ENCODE peak calls at places on chromosomes 5 and 9, in eight cellular contexts. R is activated CD8-positive, alpha-beta memory T cell treated with anti-CD3 and anti-CD28 coated beads, Interleukin-2, amount 50 U/mL, for 48 hours; Y is HT1080; O is fibroblast of gingiva; I is astrocyte of the cerebellum; E is nephron progenitor cell; B is cardiac fibroblast; G is D721Med. X is an unnamed sample.

GRCh38 chr5:119651496-119651895 is 22.1 kb downstream of the FAM170A start:
- DNase-seq in R (no peak), Y (no peak), O (no peak), I (no peak), E (no peak), B (no peak), G (no peak), X (no peak)

GRCh38 chr5:525164-525761 is 1.0 kb upstream of the SLC9A3 start:
- DNase-seq in R (no peak), Y (no peak), O (no peak), I (no peak), E (no peak), B (no peak), G (no peak), X (no peak)

GRCh38 chr9:37197158-37198033 is 77.0 kb downstream of the ZCCHC7 start:
- DNase-seq in R (no peak), Y (peak; percentile 56), O (peak; percentile 54), I (no peak), E (no peak), B (peak; percentile 74), G (peak; percentile 37), X (no peak)

GRCh38 chr5:173304591-173304988 is 23.6 kb downstream of the STC2 start:
- DNase-seq in R (no peak), Y (no peak), O (no peak), I (no peak), E (no peak), B (no peak), G (no peak), X (no peak)

GRCh38 chr5:10220253-10220652 is 29.4 kb downstream of the ATPSCKMT start:
- DNase-seq in R (no peak), Y (no peak), O (no peak), I (no peak), E (no peak), B (no peak), G (no peak), X (no peak)

GRCh38 chr9:76717176-76717575 is 47.1 kb upstream of the PCA3 start:
- DNase-seq in R (no peak), Y (no peak), O (no peak), I (no peak), E (no peak), B (no peak), G (no peak), X (no peak)

GRCh38 chr9:671997-672396 is 169.5 kb upstream of the DMRT1 start:
- DNase-seq in R (no peak), Y (no peak), O (no peak), I (no peak), E (no peak), B (no peak), G (no peak), X (no peak)

GRCh38 chr9:125748511-125749099 is 1.4 kb downstream of the PBX3 start:
- DNase-seq in R (no peak), Y (no peak), O (no peak), I (no peak), E (peak; percentile 25), B (peak; percentile 39), G (no peak), X (peak; percentile 56)

GRCh38 chr5:172659909-172660628 is 19.0 kb downstream of the NEURL1B start:
- DNase-seq in R (no peak), Y (peak; percentile 60), O (peak; percentile 45), I (no peak), E (peak; percentile 63), B (peak; percentile 74), G (no peak), X (peak; percentile 97)

GRCh38 chr9:89313842-89314241 is 2.8 kb downstream of the CKS2 start:
- DNase-seq in R (no peak), Y (no peak), O (no peak), I (no peak), E (no peak), B (peak; percentile 33), G (no peak), X (no peak)

GRCh38 chr5:25713259-25713658 is 1068.5 kb upstream of the CDH10 start:
- DNase-seq in R (no peak), Y (peak; percentile 51), O (no peak), I (no peak), E (peak; percentile 10), B (no peak), G (no peak), X (no peak)

GRCh38 chr5:171850354-171850947 is 64.8 kb downstream of the SMIM23 start:
- DNase-seq in R (no peak), Y (peak; percentile 38), O (peak; percentile 72), I (no peak), E (peak; percentile 26), B (peak; percentile 17), G (no peak), X (peak; percentile 75)

GRCh38 chr9:15423328-15423985 is 781 bp downstream of the SNAPC3 start:
- DNase-seq in R (no peak), Y (peak; percentile 11), O (peak; percentile 24), I (peak; percentile 20), E (no peak), B (peak; percentile 57), G (no peak), X (no peak)

GRCh38 chr5:79396265-79396664 is 117.7 kb downstream of the HOMER1 start:
- DNase-seq in R (no peak), Y (peak; percentile 52), O (no peak), I (no peak), E (no peak), B (peak; percentile 37), G (no peak), X (no peak)

GRCh38 chr9:87229127-87229526 is 268.5 kb upstream of the DAPK1 start:
- DNase-seq in R (no peak), Y (no peak), O (no peak), I (no peak), E (no peak), B (no peak), G (no peak), X (no peak)

GRCh38 chr5:14204011-14204670 is 61.0 kb downstream of the TRIO start:
- DNase-seq in R (no peak), Y (no peak), O (no peak), I (no peak), E (no peak), B (peak; percentile 28), G (no peak), X (peak; percentile 28)

GRCh38 chr9:124238546-124239140 is 19.1 kb upstream of the NEK6 start:
- DNase-seq in R (no peak), Y (no peak), O (no peak), I (no peak), E (no peak), B (no peak), G (no peak), X (peak; percentile 24)

GRCh38 chr5:116388564-116389258 is 185.9 kb downstream of the SEMA6A start:
- DNase-seq in R (no peak), Y (no peak), O (no peak), I (peak; percentile 4), E (no peak), B (no peak), G (no peak), X (peak; percentile 19)

GRCh38 chr9:124260769-124261603 is 3.2 kb downstream of the NEK6 start:
- DNase-seq in R (no peak), Y (peak; percentile 89), O (peak; percentile 61), I (no peak), E (no peak), B (peak; percentile 72), G (no peak), X (peak; percentile 81)

GRCh38 chr5:135488727-135489465 is 36.7 kb upstream of the TIFAB start:
- DNase-seq in R (no peak), Y (peak; percentile 83), O (peak; percentile 69), I (peak; percentile 12), E (peak; percentile 80), B (peak; percentile 70), G (peak; percentile 92), X (peak; percentile 94)

GRCh38 chr9:133233681-133234432 is 24.8 kb upstream of the OBP2B start:
- DNase-seq in R (no peak), Y (peak; percentile 65), O (no peak), I (no peak), E (no peak), B (peak; percentile 47), G (no peak), X (peak; percentile 38)

GRCh38 chr9:80503692-80504400 is 932.1 kb downstream of the TLE4 start:
- DNase-seq in R (no peak), Y (no peak), O (no peak), I (no peak), E (no peak), B (peak; percentile 19), G (no peak), X (no peak)

GRCh38 chr9:2838356-2838983 is 5.4 kb downstream of the PUM3 start:
- DNase-seq in R (no peak), Y (no peak), O (peak; percentile 37), I (no peak), E (no peak), B (peak; percentile 25), G (no peak), X (no peak)

GRCh38 chr5:151699071-151699901 is 12.6 kb upstream of the SPARC start:
- DNase-seq in R (no peak), Y (peak; percentile 99), O (peak; percentile 96), I (peak; percentile 94), E (peak; percentile 38), B (peak; percentile 98), G (no peak), X (peak; percentile 98)

GRCh38 chr9:107850653-107851052 is 361.1 kb upstream of the KLF4 start:
- DNase-seq in R (no peak), Y (no peak), O (no peak), I (no peak), E (no peak), B (no peak), G (no peak), X (no peak)

GRCh38 chr5:81826128-81826527 is 75.2 kb upstream of the SSBP2 start:
- DNase-seq in R (no peak), Y (no peak), O (peak; percentile 47), I (no peak), E (no peak), B (peak; percentile 55), G (no peak), X (no peak)

GRCh38 chr5:168886153-168886552 is 307.0 kb upstream of the PANK3 start:
- DNase-seq in R (no peak), Y (no peak), O (no peak), I (no peak), E (no peak), B (no peak), G (no peak), X (no peak)

X was measured in islet precursor cell.